ENCODE peak calls at places on chromosomes 1 and 21, in four cellular contexts. U, J, S and E are unnamed samples.

GRCh38 chr1:47755368-47755990 is 241.7 kb downstream of the TRABD2B start:
- DNase-seq in S (peak), U (peak), J (no peak), E (no peak)

GRCh38 chr1:237244778-237245177 is 202.8 kb downstream of the RYR2 start:
- DNase-seq in J (no peak), U (no peak), S (no peak), E (no peak)

GRCh38 chr1:214476958-214477870 is 74.2 kb downstream of the PTPN14 start:
- DNase-seq in J (peak), S (no peak), U (no peak), E (peak)

GRCh38 chr1:26283871-26284596 is 4.1 kb downstream of the SH3BGRL3 start:
- DNase-seq in U (no peak), S (no peak), J (no peak), E (no peak)

GRCh38 chr1:160952129-160952510 is 2.5 kb downstream of the ITLN2 start:
- DNase-seq in U (no peak), J (no peak), S (no peak), E (no peak)

GRCh38 chr1:59682405-59683080 is 132.2 kb upstream of the HOOK1 start:
- DNase-seq in S (no peak), U (no peak), J (no peak), E (peak)

GRCh38 chr21:32353002-32353711 is 39.7 kb downstream of the URB1 start:
- DNase-seq in S (no peak), U (no peak), J (no peak), E (no peak)

GRCh38 chr21:40595806-40596205 is 251.2 kb downstream of the DSCAM start:
- DNase-seq in J (no peak), S (no peak), U (no peak), E (no peak)

GRCh38 chr1:3841491-3841890 is 15.5 kb downstream of the CEP104 start:
- DNase-seq in U (no peak), J (no peak), S (no peak), E (no peak)

GRCh38 chr1:156502749-156503671 is 2.4 kb upstream of the MEF2D start:
- DNase-seq in U (peak), J (peak), S (peak), E (peak)

GRCh38 chr1:1616838-1617237 is 1.5 kb downstream of the MIB2 start:
- DNase-seq in S (no peak), J (no peak), U (no peak), E (no peak)

GRCh38 chr1:22131875-22132486 is 10.9 kb downstream of the WNT4 start:
- DNase-seq in S (peak), J (no peak), U (peak), E (no peak)

GRCh38 chr1:1013922-1014617 is 773 bp downstream of the ISG15 start:
- DNase-seq in S (peak), U (peak), J (no peak), E (no peak)

GRCh38 chr1:86460998-86461397 is 7.7 kb upstream of the CLCA1 start:
- DNase-seq in S (no peak), J (no peak), U (no peak), E (no peak)

GRCh38 chr1:22594396-22594795 is 31.1 kb downstream of the EPHA8 start:
- DNase-seq in U (no peak), S (no peak), J (no peak), E (no peak)

GRCh38 chr1:68624233-68624632 is 127.4 kb upstream of the DEPDC1 start:
- DNase-seq in J (peak), S (no peak), U (no peak), E (no peak)

GRCh38 chr1:210417881-210418280 is 89.2 kb downstream of the HHAT start:
- DNase-seq in J (no peak), U (no peak), S (no peak), E (no peak)

GRCh38 chr1:92419642-92420041 is 67.1 kb downstream of the GFI1 start:
- DNase-seq in S (no peak), U (no peak), J (no peak), E (no peak)

GRCh38 chr1:152247316-152247715 is 23.3 kb upstream of the HRNR start:
- DNase-seq in J (no peak), S (no peak), U (no peak), E (no peak)

GRCh38 chr1:179080866-179081695 is 789 bp upstream of the TOR3A start:
- DNase-seq in J (no peak), U (no peak), S (no peak), E (no peak)

GRCh38 chr1:64000021-64000420 is 203.4 kb upstream of the UBE2U start:
- DNase-seq in S (no peak), J (no peak), U (no peak), E (peak)

GRCh38 chr1:217919683-217920502 is 288.7 kb downstream of the SPATA17 start:
- DNase-seq in J (no peak), S (peak), U (no peak), E (no peak)

GRCh38 chr21:41236361-41236973 is 68.5 kb downstream of the BACE2 start:
- DNase-seq in J (no peak), S (no peak), U (no peak), E (no peak)